ENCODE peak calls at places on chromosomes 13 and 19, in four cellular contexts. B is ascending aorta, A is nephron progenitor cell, D is astrocyte of the cerebellum. H is an unnamed sample.
A peak's percentile ranks its signal among the peaks of the same experiment; 100 is the strongest.

GRCh38 chr19:50060107-50060506 is 34.3 kb downstream of the ZNF473 start:
- DNase-seq in B (no peak), A (no peak), D (no peak), H (no peak)

GRCh38 chr13:67916650-67917049 is 686.5 kb upstream of the PCDH9 start:
- DNase-seq in B (no peak), A (no peak), D (no peak), H (no peak)

GRCh38 chr19:49520705-49521319 is 7.0 kb upstream of the RCN3 start:
- DNase-seq in B (no peak), A (no peak), D (no peak), H (no peak)

GRCh38 chr13:109361562-109361961 is 424.8 kb downstream of the IRS2 start:
- DNase-seq in B (no peak), A (no peak), D (no peak), H (no peak)

GRCh38 chr13:31172535-31172934 is 10.8 kb upstream of the HSPH1 start:
- DNase-seq in B (no peak), A (no peak), D (peak; percentile 80), H (no peak)

GRCh38 chr13:50783940-50784339 is 59.6 kb downstream of the DLEU7 start:
- DNase-seq in B (no peak), A (no peak), D (no peak), H (no peak)

GRCh38 chr19:39518458-39518857 is 3.5 kb downstream of the SELENOV start:
- DNase-seq in B (no peak), A (no peak), D (no peak), H (no peak)

GRCh38 chr13:26558074-26558805 is 757 bp downstream of the WASF3 start:
- DNase-seq in B (peak; percentile 67), A (peak; percentile 46), D (no peak), H (peak; percentile 40)

GRCh38 chr19:5559804-5560133 is 8.0 kb downstream of the TINCR start:
- DNase-seq in B (no peak), A (no peak), D (no peak), H (no peak)

GRCh38 chr19:12639901-12640613 is 26.5 kb downstream of the MAN2B1 start:
- DNase-seq in B (peak; percentile 91), A (peak; percentile 78), D (peak; percentile 16), H (peak; percentile 84)

GRCh38 chr19:36489920-36490415 is 607 bp upstream of the ZNF566 start:
- DNase-seq in B (peak; percentile 84), A (peak; percentile 71), D (peak; percentile 89), H (peak; percentile 81)

GRCh38 chr19:371501-372160 is 27.0 kb upstream of the MIER2 start:
- DNase-seq in B (peak; percentile 46), A (no peak), D (no peak), H (no peak)

GRCh38 chr13:40672310-40673060 is 6.0 kb upstream of the FOXO1 start:
- DNase-seq in B (no peak), A (no peak), D (peak; percentile 55), H (no peak)

GRCh38 chr19:36110487-36111199 is at the start of gene OVOL3:
- DNase-seq in B (no peak), A (no peak), D (no peak), H (no peak)

GRCh38 chr19:47381121-47381520 is 32.0 kb downstream of the DHX34 start:
- DNase-seq in B (no peak), A (no peak), D (no peak), H (no peak)

GRCh38 chr13:40342461-40342860 is 324.0 kb downstream of the FOXO1 start:
- DNase-seq in B (peak; percentile 39), A (no peak), D (no peak), H (no peak)

GRCh38 chr19:54465367-54466109 is 2.0 kb upstream of the LENG9 start:
- DNase-seq in B (peak; percentile 71), A (no peak), D (no peak), H (no peak)

GRCh38 chr19:19592690-19593089 is 25.8 kb downstream of the PBX4 start:
- DNase-seq in B (no peak), A (no peak), D (no peak), H (no peak)

GRCh38 chr19:17611462-17612244 is 56.2 kb downstream of the COLGALT1 start:
- DNase-seq in B (no peak), A (peak; percentile 28), D (no peak), H (no peak)

GRCh38 chr19:18500820-18501219 is 21.1 kb downstream of the ELL start:
- DNase-seq in B (peak; percentile 90), A (no peak), D (no peak), H (no peak)

GRCh38 chr13:81609335-81609734 is 1268.4 kb upstream of the SPRY2 start:
- DNase-seq in B (no peak), A (no peak), D (no peak), H (no peak)

GRCh38 chr13:43528992-43529391 is 257.8 kb downstream of the ENOX1 start:
- DNase-seq in B (no peak), A (no peak), D (no peak), H (no peak)

GRCh38 chr13:67097856-67098255 is 132.3 kb downstream of the PCDH9 start:
- DNase-seq in B (no peak), A (no peak), D (no peak), H (no peak)

GRCh38 chr13:28611654-28612131 is 47.2 kb upstream of the POMP start:
- DNase-seq in B (no peak), A (no peak), D (no peak), H (no peak)

GRCh38 chr19:50975766-50976165 is 6.4 kb upstream of the KLK6 start:
- DNase-seq in B (no peak), A (no peak), D (no peak), H (no peak)

GRCh38 chr19:35462476-35462953 is 14.5 kb downstream of the FFAR2 start:
- DNase-seq in B (no peak), A (no peak), D (no peak), H (no peak)

GRCh38 chr19:49058592-49058991 is 1.0 kb upstream of the CGB7 start:
- DNase-seq in B (no peak), A (no peak), D (peak; percentile 18), H (no peak)

GRCh38 chr19:43305642-43306041 is 36.3 kb upstream of the PSG9 start:
- DNase-seq in B (no peak), A (no peak), D (no peak), H (no peak)

GRCh38 chr19:17949956-17950309 is 17.0 kb upstream of the KCNN1 start:
- DNase-seq in B (no peak), A (no peak), D (no peak), H (no peak)

GRCh38 chr19:16078311-16078758 is 2.0 kb downstream of the TPM4 start:
- DNase-seq in B (peak; percentile 75), A (no peak), D (peak; percentile 29), H (no peak)

GRCh38 chr13:50740052-50740741 is 103.3 kb downstream of the DLEU7 start:
- DNase-seq in B (no peak), A (no peak), D (no peak), H (no peak)

GRCh38 chr19:13842294-13843103 is 34.4 kb upstream of the NANOS3 start:
- DNase-seq in B (peak; percentile 94), A (peak; percentile 74), D (no peak), H (no peak)

GRCh38 chr19:13859361-13859880 is 17.5 kb upstream of the NANOS3 start:
- DNase-seq in B (no peak), A (no peak), D (no peak), H (no peak)

GRCh38 chr19:2726160-2726855 is 5.1 kb upstream of the DIRAS1 start:
- DNase-seq in B (no peak), A (no peak), D (no peak), H (no peak)

GRCh38 chr13:98301721-98302120 is 124.7 kb upstream of the RNF113B start:
- DNase-seq in B (no peak), A (no peak), D (peak; percentile 22), H (no peak)

GRCh38 chr13:93004919-93005318 is 221.7 kb upstream of the GPC6 start:
- DNase-seq in B (no peak), A (no peak), D (no peak), H (no peak)
- TF ChIP-seq CTCF in B (no peak), A (no peak), D (no peak), H (no peak)

GRCh38 chr19:32570081-32570785 is 10.8 kb upstream of the PDCD5 start:
- DNase-seq in B (no peak), A (peak; percentile 56), D (peak; percentile 26), H (peak; percentile 67)
- TF ChIP-seq CTCF in B (no peak), A (peak; percentile 58), D (peak; percentile 75), H (peak; percentile 25)

GRCh38 chr13:60733933-60734332 is 336.9 kb downstream of the TDRD3 start:
- DNase-seq in B (no peak), A (no peak), D (no peak), H (no peak)
- TF ChIP-seq CTCF in B (no peak), A (no peak), D (no peak), H (no peak)

GRCh38 chr13:39269004-39269403 is 230.7 kb downstream of the NHLRC3 start:
- DNase-seq in B (no peak), A (no peak), D (no peak), H (no peak)

GRCh38 chr13:39269411-39269810 is 231.2 kb downstream of the NHLRC3 start:
- DNase-seq in B (no peak), A (no peak), D (peak; percentile 38), H (no peak)

GRCh38 chr13:39279077-39279476 is 240.8 kb downstream of the NHLRC3 start:
- DNase-seq in B (no peak), A (no peak), D (no peak), H (no peak)

GRCh38 chr13:39274926-39275325 is 236.7 kb downstream of the NHLRC3 start:
- DNase-seq in B (no peak), A (no peak), D (no peak), H (no peak)

DNA sequence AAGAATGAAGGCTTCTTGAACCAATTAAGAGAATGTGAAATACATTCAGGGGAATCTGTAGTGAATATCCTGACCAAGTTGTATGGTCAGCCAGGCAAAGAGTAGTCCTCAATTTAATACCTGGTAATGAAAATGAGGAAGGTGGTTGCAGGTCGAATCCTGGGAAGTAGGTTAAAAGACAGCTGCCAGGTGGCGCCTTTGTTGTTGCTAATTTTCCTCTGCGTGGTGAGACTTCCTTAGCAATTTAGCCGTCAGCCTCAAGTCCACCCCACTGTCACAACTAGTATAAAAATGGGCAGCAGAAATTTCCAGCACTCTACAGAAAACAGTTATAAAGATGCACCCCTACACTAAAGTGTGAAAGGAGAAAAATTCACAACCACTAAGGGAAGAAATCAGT is 235.7 kb downstream of the NHLRC3 start:
- DNase-seq in B (no peak), A (no peak), D (no peak), H (no peak)
- TF ChIP-seq CTCF in B (no peak), A (no peak), D (peak; percentile 21), H (no peak)

GRCh38 chr13:46052314-46053161 is at the start of gene ZC3H13:
- DNase-seq in B (peak; percentile 97), A (peak; percentile 87), D (peak; percentile 93), H (peak; percentile 91)
- TF ChIP-seq CTCF in B (peak; percentile 26), A (peak; percentile 29), D (peak; percentile 48), H (peak; percentile 43)

H was measured in glutamatergic neuron.